ENCODE peak calls at places on chromosomes 5 and 9, in five cellular contexts. One of them, this sample, is unnamed.
A peak's percentile ranks its signal among the peaks of the same experiment; 100 is the strongest.

GRCh38 chr9:125493384-125493783 is 213.6 kb downstream of the MAPKAP1 start:
- DNase-seq in GM06990: no peak
- DNase-seq in cardiac muscle cell: no peak
- DNase-seq in AG10803: no peak
- DNase-seq in hepatocyte: peak; percentile 55
- DNase-seq in this sample: no peak

GRCh38 chr9:113387560-113388230 is 10.9 kb upstream of the HDHD3 start:
- DNase-seq in GM06990: no peak
- DNase-seq in AG10803: no peak
- DNase-seq in cardiac muscle cell: no peak
- DNase-seq in hepatocyte: peak; percentile 66
- DNase-seq in this sample: no peak

GRCh38 chr9:5554254-5554653 is 43.9 kb downstream of the PDCD1LG2 start:
- DNase-seq in AG10803: no peak
- DNase-seq in GM06990: peak; percentile 63
- DNase-seq in hepatocyte: no peak
- DNase-seq in cardiac muscle cell: no peak
- DNase-seq in this sample: no peak

GRCh38 chr9:16811987-16812685 is 58.3 kb downstream of the BNC2 start:
- DNase-seq in hepatocyte: no peak
- DNase-seq in AG10803: no peak
- DNase-seq in cardiac muscle cell: no peak
- DNase-seq in GM06990: no peak
- DNase-seq in this sample: no peak

GRCh38 chr9:85004818-85005413 is 335.4 kb downstream of the NTRK2 start:
- DNase-seq in AG10803: no peak
- DNase-seq in GM06990: peak; percentile 15
- DNase-seq in cardiac muscle cell: peak; percentile 2
- DNase-seq in hepatocyte: no peak
- DNase-seq in this sample: no peak

GRCh38 chr5:181181650-181182565 is 23.1 kb downstream of the TRIM7 start:
- DNase-seq in GM06990: no peak
- DNase-seq in cardiac muscle cell: peak; percentile 84
- DNase-seq in hepatocyte: peak; percentile 80
- DNase-seq in AG10803: peak; percentile 70
- DNase-seq in this sample: no peak

GRCh38 chr5:122264610-122265009 is 47.4 kb upstream of the SNCAIP start:
- DNase-seq in cardiac muscle cell: no peak
- DNase-seq in AG10803: no peak
- DNase-seq in GM06990: no peak
- DNase-seq in hepatocyte: no peak
- DNase-seq in this sample: no peak

GRCh38 chr5:99348597-99348996 is 419.8 kb upstream of the CHD1 start:
- DNase-seq in cardiac muscle cell: no peak
- DNase-seq in hepatocyte: no peak
- DNase-seq in AG10803: no peak
- DNase-seq in GM06990: no peak
- DNase-seq in this sample: no peak

GRCh38 chr9:137694962-137695875 is 76.4 kb downstream of the EHMT1 start:
- DNase-seq in cardiac muscle cell: peak; percentile 52
- DNase-seq in AG10803: peak; percentile 44
- DNase-seq in GM06990: no peak
- DNase-seq in hepatocyte: peak; percentile 71
- DNase-seq in this sample: peak; percentile 63

GRCh38 chr5:143399616-143400540 is 3.6 kb downstream of the NR3C1 start:
- DNase-seq in cardiac muscle cell: no peak
- DNase-seq in hepatocyte: no peak
- DNase-seq in AG10803: no peak
- DNase-seq in GM06990: no peak
- DNase-seq in this sample: no peak

GRCh38 chr9:95510610-95511231 is 6.0 kb downstream of the PTCH1 start:
- DNase-seq in GM06990: peak; percentile 85
- DNase-seq in AG10803: peak; percentile 97
- DNase-seq in hepatocyte: peak; percentile 98
- DNase-seq in cardiac muscle cell: peak; percentile 99
- DNase-seq in this sample: peak; percentile 87

GRCh38 chr9:114282507-114282906 is 40.4 kb upstream of the ORM1 start:
- DNase-seq in GM06990: no peak
- DNase-seq in hepatocyte: no peak
- DNase-seq in AG10803: no peak
- DNase-seq in cardiac muscle cell: no peak
- DNase-seq in this sample: no peak

GRCh38 chr9:72154468-72155281 is 5.4 kb downstream of the GDA start:
- DNase-seq in GM06990: peak; percentile 6
- DNase-seq in AG10803: no peak
- DNase-seq in cardiac muscle cell: no peak
- DNase-seq in hepatocyte: peak; percentile 86
- DNase-seq in this sample: no peak

GRCh38 chr9:13427587-13427986 is 148.1 kb upstream of the MPDZ start:
- DNase-seq in hepatocyte: peak; percentile 70
- DNase-seq in AG10803: peak; percentile 42
- DNase-seq in GM06990: peak; percentile 6
- DNase-seq in cardiac muscle cell: peak; percentile 83
- DNase-seq in this sample: no peak

GRCh38 chr5:10622810-10623209 is 58.9 kb downstream of the ANKRD33B start:
- DNase-seq in cardiac muscle cell: no peak
- DNase-seq in hepatocyte: no peak
- DNase-seq in AG10803: no peak
- DNase-seq in GM06990: no peak
- DNase-seq in this sample: no peak

GRCh38 chr5:153818626-153819025 is 220.1 kb downstream of the FAM114A2 start:
- DNase-seq in cardiac muscle cell: no peak
- DNase-seq in AG10803: peak; percentile 34
- DNase-seq in hepatocyte: no peak
- DNase-seq in GM06990: no peak
- DNase-seq in this sample: no peak

GRCh38 chr5:39423331-39423751 is 1.4 kb downstream of the DAB2 start:
- DNase-seq in hepatocyte: no peak
- DNase-seq in cardiac muscle cell: no peak
- DNase-seq in GM06990: no peak
- DNase-seq in AG10803: no peak
- DNase-seq in this sample: no peak

GRCh38 chr5:67299317-67299716 is 102.7 kb upstream of the CD180 start:
- DNase-seq in GM06990: no peak
- DNase-seq in AG10803: peak; percentile 93
- DNase-seq in hepatocyte: no peak
- DNase-seq in cardiac muscle cell: peak; percentile 47
- DNase-seq in this sample: no peak

GRCh38 chr5:124596595-124597388 is 149.6 kb downstream of the ZNF608 start:
- DNase-seq in GM06990: no peak
- DNase-seq in cardiac muscle cell: peak; percentile 76
- DNase-seq in hepatocyte: peak; percentile 64
- DNase-seq in AG10803: peak; percentile 65
- DNase-seq in this sample: no peak

GRCh38 chr9:1707291-1707690 is 307.9 kb upstream of the SMARCA2 start:
- DNase-seq in cardiac muscle cell: no peak
- DNase-seq in AG10803: no peak
- DNase-seq in hepatocyte: no peak
- DNase-seq in GM06990: no peak
- DNase-seq in this sample: no peak

GRCh38 chr5:93476211-93476851 is 104.7 kb downstream of the NR2F1-AS1 start:
- DNase-seq in cardiac muscle cell: no peak
- DNase-seq in AG10803: no peak
- DNase-seq in hepatocyte: no peak
- DNase-seq in GM06990: no peak
- DNase-seq in this sample: no peak

GRCh38 chr9:89710689-89711088 is 105.9 kb downstream of the GADD45G start:
- DNase-seq in GM06990: no peak
- DNase-seq in cardiac muscle cell: peak; percentile 9
- DNase-seq in hepatocyte: peak; percentile 65
- DNase-seq in AG10803: no peak
- DNase-seq in this sample: no peak

DNA sequence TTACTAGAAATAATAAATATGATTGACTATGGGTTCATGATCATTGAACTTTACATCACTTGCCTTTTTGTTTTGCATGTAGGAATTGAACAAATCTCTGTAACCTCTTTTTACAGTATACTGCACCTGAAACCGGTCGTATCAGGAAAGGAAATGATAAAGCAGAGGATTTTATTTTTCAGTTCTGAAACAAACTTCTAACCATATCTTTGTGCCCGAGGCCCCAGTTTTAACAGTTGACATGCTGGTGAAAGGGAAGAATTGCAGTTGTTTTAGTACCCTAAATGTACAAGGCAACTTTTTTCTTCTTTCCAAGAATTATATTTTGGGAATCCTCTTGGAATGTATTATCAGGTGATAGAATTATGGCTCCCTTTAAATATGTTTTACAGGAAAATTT is 27.8 kb downstream of the TMEM38B start:
- DNase-seq in AG10803: no peak
- DNase-seq in cardiac muscle cell: no peak
- DNase-seq in hepatocyte: no peak
- DNase-seq in GM06990: no peak
- DNase-seq in this sample: no peak
- TF ChIP-seq CTCF in AG10803: no peak
- TF ChIP-seq CTCF in cardiac muscle cell: no peak
- TF ChIP-seq CTCF in hepatocyte: no peak
- TF ChIP-seq CTCF in GM06990: no peak
- TF ChIP-seq CTCF in this sample: no peak

DNA sequence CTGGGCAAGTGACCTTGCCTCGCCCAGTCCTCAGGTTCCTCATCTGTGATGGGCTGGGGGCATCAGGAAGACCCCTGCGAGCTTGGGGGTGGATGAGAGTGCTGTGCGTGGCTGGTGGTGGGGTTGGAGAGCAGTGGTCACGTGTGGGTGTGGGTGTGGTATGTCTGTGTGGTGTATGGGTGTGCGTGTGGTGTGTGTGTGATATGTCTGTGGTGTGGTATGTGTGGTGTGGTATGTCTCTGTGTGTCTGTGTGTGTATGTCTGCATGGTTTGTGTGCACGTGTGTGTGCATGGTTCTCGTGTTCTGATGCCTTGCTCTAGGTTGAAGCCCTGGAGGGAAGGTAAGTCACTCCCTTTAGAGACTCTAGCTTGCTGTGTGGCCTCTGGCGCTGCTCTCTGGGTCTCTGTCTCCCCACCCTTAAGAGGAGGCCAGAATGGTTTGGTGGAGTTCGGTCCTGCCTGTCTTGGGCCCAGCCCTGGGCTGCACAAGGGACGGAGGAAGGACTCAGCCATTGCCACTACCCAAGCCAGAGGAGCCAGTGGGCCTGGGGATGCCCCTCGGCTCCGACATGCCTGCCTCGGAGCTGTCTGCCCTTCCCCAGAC is 87.0 kb downstream of the RXRA start:
- DNase-seq in GM06990: no peak
- DNase-seq in AG10803: peak; percentile 23
- DNase-seq in hepatocyte: no peak
- DNase-seq in cardiac muscle cell: no peak
- DNase-seq in this sample: no peak
- H3K4me3 ChIP-seq in GM06990: no peak overlapping the region
- H3K4me3 ChIP-seq in AG10803: no peak overlapping the region
- H3K4me3 ChIP-seq in hepatocyte: no peak overlapping the region
- H3K4me3 ChIP-seq in cardiac muscle cell: no peak overlapping the region
- H3K4me3 ChIP-seq in this sample: no peak overlapping the region

DNA sequence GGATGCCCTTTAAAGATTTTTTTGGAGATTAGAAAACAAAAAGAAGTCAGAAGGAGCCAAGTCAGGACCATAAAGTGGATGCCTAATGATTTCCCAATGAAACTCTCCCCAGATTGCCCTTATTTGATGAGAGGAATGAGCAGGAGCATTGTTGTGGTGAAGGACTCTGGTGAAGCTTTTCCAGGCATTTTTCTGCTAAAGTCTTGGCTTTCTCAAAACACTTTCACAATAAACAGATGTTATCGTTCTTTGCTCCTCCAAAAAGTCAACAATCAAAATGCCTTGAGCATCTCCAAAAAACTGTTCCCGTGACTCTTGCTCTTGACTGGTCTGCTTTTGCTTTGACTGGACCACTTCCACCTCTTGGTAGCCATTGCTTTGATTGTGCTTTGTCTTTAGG is 121.8 kb downstream of the CAAP1 start:
- DNase-seq in hepatocyte: no peak
- DNase-seq in GM06990: no peak
- DNase-seq in AG10803: peak; percentile 20
- DNase-seq in cardiac muscle cell: no peak
- DNase-seq in this sample: no peak
- TF ChIP-seq CTCF in hepatocyte: no peak
- TF ChIP-seq CTCF in GM06990: no peak
- TF ChIP-seq CTCF in AG10803: no peak
- TF ChIP-seq CTCF in cardiac muscle cell: no peak
- TF ChIP-seq CTCF in this sample: no peak

GRCh38 chr5:62536783-62537182 is 41.8 kb upstream of the LRRC70 start:
- DNase-seq in GM06990: no peak
- DNase-seq in hepatocyte: no peak
- DNase-seq in cardiac muscle cell: no peak
- DNase-seq in AG10803: no peak
- DNase-seq in this sample: no peak
- H3K4me3 ChIP-seq in GM06990: no peak overlapping the region
- H3K4me3 ChIP-seq in hepatocyte: no peak overlapping the region
- H3K4me3 ChIP-seq in cardiac muscle cell: no peak overlapping the region
- H3K4me3 ChIP-seq in AG10803: no peak overlapping the region
- H3K4me3 ChIP-seq in this sample: no peak overlapping the region

GRCh38 chr5:134527156-134527960 is 1.9 kb downstream of the JADE2 start:
- DNase-seq in AG10803: peak; percentile 85
- DNase-seq in hepatocyte: peak; percentile 93
- DNase-seq in cardiac muscle cell: peak; percentile 94
- DNase-seq in GM06990: peak; percentile 87
- DNase-seq in this sample: peak; percentile 66
- TF ChIP-seq CTCF in AG10803: peak; percentile 55
- TF ChIP-seq CTCF in hepatocyte: peak; percentile 80
- TF ChIP-seq CTCF in cardiac muscle cell: peak; percentile 80
- TF ChIP-seq CTCF in GM06990: peak; percentile 78
- TF ChIP-seq CTCF in this sample: peak; percentile 75

GRCh38 chr9:128719919-128720605 is 3.9 kb downstream of the ZDHHC12 start:
- DNase-seq in GM06990: no peak
- DNase-seq in hepatocyte: no peak
- DNase-seq in AG10803: no peak
- DNase-seq in cardiac muscle cell: no peak
- DNase-seq in this sample: no peak

GRCh38 chr9:128720841-128721486 is 3.0 kb downstream of the ZDHHC12 start:
- DNase-seq in AG10803: no peak
- DNase-seq in hepatocyte: no peak
- DNase-seq in GM06990: no peak
- DNase-seq in cardiac muscle cell: no peak
- DNase-seq in this sample: no peak

GRCh38 chr9:128722380-128723351 is 1.3 kb downstream of the ZDHHC12 start:
- DNase-seq in AG10803: no peak
- DNase-seq in hepatocyte: no peak
- DNase-seq in GM06990: no peak
- DNase-seq in cardiac muscle cell: no peak
- DNase-seq in this sample: no peak

GRCh38 chr9:128723352-128723865 is 518 bp downstream of the ZDHHC12 start:
- DNase-seq in GM06990: no peak
- DNase-seq in hepatocyte: no peak
- DNase-seq in cardiac muscle cell: no peak
- DNase-seq in AG10803: no peak
- DNase-seq in this sample: no peak

GRCh38 chr9:128721487-128722010 is 2.4 kb downstream of the ZDHHC12 start:
- DNase-seq in hepatocyte: no peak
- DNase-seq in cardiac muscle cell: no peak
- DNase-seq in GM06990: no peak
- DNase-seq in AG10803: no peak
- DNase-seq in this sample: no peak
- H3K4me3 ChIP-seq in hepatocyte: no peak overlapping the region
- H3K4me3 ChIP-seq in cardiac muscle cell: no peak overlapping the region
- H3K4me3 ChIP-seq in GM06990: no peak overlapping the region
- H3K4me3 ChIP-seq in AG10803: no peak overlapping the region
- H3K4me3 ChIP-seq in this sample: no peak overlapping the region